ENCODE peak calls at places on chromosomes 3 and 15, in six cellular contexts. A is epithelial cell of esophagus, E is fibroblast of lung, T is NT2/D1, S is trophoblast cell, H is endodermal cell. G is an unnamed sample.

GRCh38 chr15:25990245-25990644 is 127.1 kb upstream of the ATP10A start:
- DNase-seq in A (no peak), E (no peak), T (no peak), S (no peak), H (no peak), G (no peak)

GRCh38 chr3:40720863-40721262 is 196.1 kb downstream of the ZNF621 start:
- DNase-seq in A (no peak), E (no peak), T (no peak), S (no peak), H (no peak), G (peak)

GRCh38 chr15:64854041-64854440 is 12.3 kb downstream of the PLEKHO2 start:
- DNase-seq in A (no peak), E (peak), T (no peak), S (no peak), H (peak), G (no peak)

GRCh38 chr15:31034152-31034551 is 42.7 kb upstream of the MTMR10 start:
- DNase-seq in A (peak), E (no peak), T (no peak), S (peak), H (no peak), G (peak)

GRCh38 chr3:4750306-4751056 is 228.8 kb upstream of the BHLHE40 start:
- DNase-seq in A (peak), E (no peak), T (no peak), S (no peak), H (no peak), G (peak)

GRCh38 chr3:71095511-71096305 is 487.8 kb downstream of the FOXP1 start:
- DNase-seq in A (peak), E (peak), T (no peak), S (peak), H (no peak), G (peak)

GRCh38 chr3:55828712-55829111 is 341.6 kb upstream of the WNT5A start:
- DNase-seq in A (no peak), E (peak), T (no peak), S (no peak), H (no peak), G (no peak)

GRCh38 chr3:8355346-8355745 is 146.3 kb upstream of the LMCD1 start:
- DNase-seq in A (no peak), E (no peak), T (no peak), S (no peak), H (no peak), G (no peak)

GRCh38 chr3:190073264-190073663 is 47.4 kb downstream of the P3H2 start:
- DNase-seq in A (no peak), E (no peak), T (no peak), S (peak), H (no peak), G (no peak)

GRCh38 chr3:168859143-168859542 is 763.4 kb upstream of the GOLIM4 start:
- DNase-seq in A (no peak), E (no peak), T (no peak), S (no peak), H (no peak), G (no peak)

GRCh38 chr3:23944861-23945652 is at the start of gene NR1D2:
- DNase-seq in A (peak), E (peak), T (peak), S (peak), H (peak), G (peak)

GRCh38 chr15:81270781-81271491 is 53.0 kb downstream of the STARD5 start:
- DNase-seq in A (no peak), E (no peak), T (no peak), S (no peak), H (no peak), G (peak)

GRCh38 chr3:129608087-129608935 is 1.8 kb upstream of the PLXND1 start:
- DNase-seq in A (peak), E (peak), T (no peak), S (no peak), H (peak), G (peak)

GRCh38 chr15:75531041-75531450 is 48.1 kb downstream of the PTPN9 start:
- DNase-seq in A (peak), E (peak), T (no peak), S (no peak), H (no peak), G (peak)

GRCh38 chr3:111695584-111696213 is 100.6 kb upstream of the ZBED2 start:
- DNase-seq in A (peak), E (peak), T (no peak), S (peak), H (no peak), G (peak)

GRCh38 chr15:99930696-99931095 is 197.5 kb upstream of the LYSMD4 start:
- DNase-seq in A (no peak), E (no peak), T (no peak), S (no peak), H (peak), G (no peak)

GRCh38 chr3:58299839-58300516 is 6.1 kb upstream of the RPP14 start:
- DNase-seq in A (peak), E (peak), T (no peak), S (peak), H (peak), G (peak)

GRCh38 chr15:61661791-61662190 is 398.5 kb downstream of the VPS13C start:
- DNase-seq in A (peak), E (no peak), T (no peak), S (no peak), H (no peak), G (peak)

GRCh38 chr15:71752085-71752484 is 58.3 kb upstream of the NR2E3 start:
- DNase-seq in A (no peak), E (no peak), T (no peak), S (no peak), H (no peak), G (no peak)

GRCh38 chr3:178558637-178559036 is 22.4 kb downstream of the KCNMB2 start:
- DNase-seq in A (no peak), E (no peak), T (no peak), S (no peak), H (no peak), G (no peak)

GRCh38 chr15:95129589-95129988 is 898.2 kb downstream of the MCTP2 start:
- DNase-seq in A (no peak), E (peak), T (no peak), S (no peak), H (no peak), G (peak)

GRCh38 chr3:30492581-30493192 is 113.7 kb upstream of the TGFBR2 start:
- DNase-seq in A (peak), E (peak), T (no peak), S (peak), H (no peak), G (peak)

GRCh38 chr3:148697311-148698189 is at the start of gene AGTR1:
- DNase-seq in A (no peak), E (peak), T (peak), S (peak), H (peak), G (peak)

GRCh38 chr3:112086018-112086854 is at the start of gene C3orf52:
- DNase-seq in A (peak), E (peak), T (peak), S (peak), H (peak), G (peak)

GRCh38 chr15:75640483-75641175 is 605 bp upstream of the IMP3 start:
- DNase-seq in A (peak), E (peak), T (no peak), S (peak), H (no peak), G (peak)

GRCh38 chr3:190387578-190388213 is at the start of gene CLDN16:
- DNase-seq in A (no peak), E (no peak), T (no peak), S (peak), H (no peak), G (no peak)

GRCh38 chr3:17386432-17386831 is 356.0 kb downstream of the TBC1D5 start:
- DNase-seq in A (no peak), E (no peak), T (no peak), S (no peak), H (no peak), G (no peak)

GRCh38 chr3:100297784-100298183 is 36.8 kb upstream of the NIT2 start:
- DNase-seq in A (peak), E (no peak), T (no peak), S (no peak), H (no peak), G (peak)

GRCh38 chr3:64575211-64575844 is 112.5 kb downstream of the ADAMTS9 start:
- DNase-seq in A (peak), E (peak), T (peak), S (peak), H (peak), G (peak)

GRCh38 chr3:31043184-31043819 is 148.8 kb upstream of the GADL1 start:
- DNase-seq in A (peak), E (peak), T (no peak), S (peak), H (no peak), G (peak)

GRCh38 chr15:56410712-56411111 is 45.5 kb downstream of the TEX9 start:
- DNase-seq in A (no peak), E (no peak), T (no peak), S (no peak), H (no peak), G (no peak)

GRCh38 chr3:193894121-193894863 is 241.7 kb upstream of the HES1 start:
- DNase-seq in A (no peak), E (no peak), T (no peak), S (peak), H (no peak), G (no peak)

GRCh38 chr3:4290272-4290893 is 12.8 kb upstream of the SETMAR start:
- DNase-seq in A (peak), E (peak), T (peak), S (peak), H (peak), G (peak)

GRCh38 chr3:64023187-64023860 is at the start of gene PSMD6:
- DNase-seq in A (peak), E (peak), T (peak), S (peak), H (peak), G (peak)

GRCh38 chr3:148532774-148533173 is 164.9 kb upstream of the AGTR1 start:
- DNase-seq in A (no peak), E (no peak), T (no peak), S (no peak), H (no peak), G (no peak)

GRCh38 chr3:23600178-23600577 is 205.6 kb upstream of the UBE2E1 start:
- DNase-seq in A (peak), E (peak), T (no peak), S (peak), H (no peak), G (peak)

GRCh38 chr3:107938128-107938527 is 152.7 kb downstream of the CD47 start:
- DNase-seq in A (peak), E (peak), T (peak), S (peak), H (peak), G (peak)

GRCh38 chr15:25134546-25134945 is 179.8 kb downstream of the SNRPN start:
- DNase-seq in A (peak), E (peak), T (no peak), S (no peak), H (no peak), G (no peak)

GRCh38 chr3:177195242-177195940 is 1.9 kb downstream of the TBL1XR1 start:
- DNase-seq in A (peak), E (no peak), T (no peak), S (peak), H (peak), G (no peak)

DNA sequence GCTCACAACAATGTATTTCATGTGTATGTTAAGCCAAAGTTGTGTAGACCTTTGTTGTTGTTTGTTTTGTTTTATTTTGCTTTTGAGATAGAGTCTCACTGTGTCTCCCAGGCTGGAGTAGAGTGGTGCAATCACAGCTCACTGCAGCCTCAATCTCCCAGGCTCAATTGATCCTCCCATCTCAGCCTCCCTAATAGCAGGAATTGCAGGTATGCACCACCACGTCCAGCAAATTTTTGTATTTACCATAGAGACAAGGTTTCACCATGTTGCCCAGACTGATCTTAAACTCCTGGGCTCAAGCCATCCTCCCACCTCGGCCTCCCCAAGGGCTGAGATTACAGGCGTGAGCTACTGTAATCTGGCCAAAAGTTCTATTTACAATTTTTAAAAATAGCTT is 2.7 kb downstream of the HERC1 start:
- DNase-seq in A (no peak), E (no peak), T (no peak), S (peak), H (no peak), G (no peak)
- H3K4me3 ChIP-seq in A (no peak), E (no peak), T (no peak), S (no peak), H (no peak), G (no peak)

DNA sequence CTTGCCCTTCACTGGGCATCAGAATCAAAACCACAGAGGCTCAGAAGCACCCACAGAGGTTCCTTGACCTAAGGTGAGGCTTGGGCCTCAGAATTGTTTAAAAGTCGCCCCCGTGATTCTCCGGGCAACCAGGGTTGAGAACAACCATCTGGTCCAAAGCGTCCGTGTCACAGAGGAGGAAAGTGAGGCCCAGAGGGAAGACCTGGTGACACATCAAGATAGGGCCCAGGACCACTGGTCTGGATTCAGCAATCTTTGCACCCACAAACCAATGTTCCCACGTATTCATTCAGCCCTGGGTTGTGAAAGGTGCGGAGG is 272.6 kb downstream of the UACA start:
- DNase-seq in A (no peak), E (no peak), T (no peak), S (no peak), H (no peak), G (no peak)
- H3K4me3 ChIP-seq in A (no peak), E (no peak), T (no peak), S (no peak), H (no peak), G (no peak)

DNA sequence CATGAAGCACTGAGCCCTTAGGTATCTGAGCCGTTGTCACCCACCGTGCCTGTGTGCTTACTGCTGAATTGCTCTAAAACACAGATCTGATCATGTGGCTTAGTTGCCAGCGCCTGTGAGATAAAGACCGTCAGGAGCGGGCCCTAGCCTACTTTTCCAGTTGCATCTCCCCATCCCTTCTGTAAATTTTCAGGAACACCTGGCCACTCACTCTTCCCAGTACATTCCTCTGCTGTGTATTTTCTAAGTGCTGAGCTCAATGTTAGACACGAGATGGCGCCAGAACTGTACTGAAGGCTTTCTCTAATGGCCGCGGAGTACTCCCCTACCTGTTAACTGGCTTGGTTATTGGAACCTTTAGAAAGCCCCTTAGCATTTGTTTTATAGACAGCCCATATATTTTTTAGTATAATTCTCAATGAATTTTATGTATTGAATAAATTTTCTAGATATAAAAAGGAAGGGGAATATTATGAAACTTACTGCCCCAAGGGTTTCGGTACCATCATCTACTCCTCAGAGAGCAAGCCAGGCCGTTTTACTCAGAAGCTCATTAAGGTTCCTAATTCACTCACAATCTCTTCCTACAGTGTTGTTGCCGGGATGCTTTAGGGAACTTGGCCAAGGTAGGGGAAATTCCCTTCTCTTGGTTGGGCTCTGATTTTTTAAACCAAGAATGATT is 16.7 kb upstream of the WNT7A start:
- DNase-seq in A (peak), E (peak), T (peak), S (peak), H (peak), G (peak)
- H3K4me3 ChIP-seq in A (peak), E (peak), T (no peak), S (no peak), H (peak), G (no peak)

GRCh38 chr15:36878745-36879262 is 221.5 kb downstream of the MEIS2 start:
- DNase-seq in A (no peak), E (no peak), T (no peak), S (no peak), H (peak), G (no peak)
- H3K4me3 ChIP-seq in A (no peak), E (no peak), T (no peak), S (no peak), H (peak), G (no peak)

GRCh38 chr3:45066109-45066801 is 40.2 kb downstream of the CLEC3B start:
- DNase-seq in A (no peak), E (no peak), T (no peak), S (no peak), H (no peak), G (no peak)

GRCh38 chr3:45065373-45065720 is 39.2 kb downstream of the CLEC3B start:
- DNase-seq in A (no peak), E (no peak), T (no peak), S (no peak), H (no peak), G (no peak)

GRCh38 chr3:45067486-45067885 is 41.4 kb downstream of the CLEC3B start:
- DNase-seq in A (no peak), E (no peak), T (no peak), S (no peak), H (no peak), G (peak)

GRCh38 chr3:45062697-45063070 is 36.6 kb downstream of the CLEC3B start:
- DNase-seq in A (no peak), E (no peak), T (no peak), S (no peak), H (no peak), G (no peak)

DNA sequence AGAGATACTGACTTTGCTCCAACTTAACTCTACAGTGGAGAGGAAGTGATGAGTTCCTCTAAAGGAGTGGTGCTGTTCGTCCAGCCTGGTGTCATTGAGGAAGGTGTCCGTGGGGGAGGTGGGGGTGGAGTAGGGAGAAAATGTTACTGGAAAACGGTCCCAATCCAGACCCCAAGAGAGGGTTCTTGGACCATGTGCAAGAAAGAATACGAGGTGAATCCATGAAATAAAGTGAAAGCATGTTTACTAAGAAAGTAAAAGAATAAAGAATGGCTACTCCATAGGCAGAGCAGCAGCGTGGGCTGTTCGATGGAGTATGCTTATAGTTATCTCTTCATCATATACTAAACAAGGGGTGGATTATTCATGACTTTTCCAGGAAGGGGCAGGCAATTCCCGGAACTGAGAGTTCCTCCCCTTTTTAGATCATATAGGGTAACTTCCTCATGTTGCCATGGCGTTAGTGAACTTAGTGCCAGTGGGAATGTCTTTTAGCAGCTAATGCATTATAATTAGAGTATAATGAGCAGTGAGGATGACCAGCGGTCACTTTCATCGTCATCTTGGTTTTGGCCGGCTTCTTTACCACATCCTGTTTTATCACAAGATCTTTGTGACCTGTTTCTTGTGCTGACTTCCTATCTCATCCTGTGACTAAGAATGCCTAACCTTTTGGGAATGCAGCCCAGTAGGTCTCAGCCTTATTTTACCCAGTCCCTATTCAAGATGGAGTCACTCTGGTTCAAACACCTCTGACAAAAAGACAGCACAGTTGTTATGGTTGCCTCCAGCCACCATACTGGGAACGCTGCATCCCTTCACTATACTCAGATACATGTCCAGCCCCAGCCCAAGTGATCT is 38.6 kb downstream of the CLEC3B start:
- DNase-seq in A (peak), E (peak), T (no peak), S (peak), H (no peak), G (peak)
- H3K4me3 ChIP-seq in A (no peak), E (no peak), T (no peak), S (no peak), H (no peak), G (no peak)

GRCh38 chr3:133701435-133702358 is 40.0 kb upstream of the TOPBP1 start:
- DNase-seq in A (no peak), E (no peak), T (no peak), S (no peak), H (peak), G (no peak)

GRCh38 chr3:133699467-133699866 is 37.7 kb upstream of the TOPBP1 start:
- DNase-seq in A (no peak), E (no peak), T (no peak), S (no peak), H (no peak), G (no peak)

GRCh38 chr3:133699903-133700302 is 38.2 kb upstream of the TOPBP1 start:
- DNase-seq in A (no peak), E (no peak), T (no peak), S (no peak), H (peak), G (no peak)

GRCh38 chr3:133697960-133698359 is 36.2 kb upstream of the TOPBP1 start:
- DNase-seq in A (no peak), E (no peak), T (no peak), S (no peak), H (no peak), G (no peak)

GRCh38 chr3:133700351-133700750 is 38.6 kb upstream of the TOPBP1 start:
- DNase-seq in A (no peak), E (no peak), T (no peak), S (no peak), H (no peak), G (no peak)
- H3K4me3 ChIP-seq in A (no peak), E (no peak), T (no peak), S (no peak), H (no peak), G (no peak)

G was measured in fibroblast of mammary gland.